ENCODE peak calls at places on chromosomes 7 and 10, in six cellular contexts. D, C, P, V, S and W are unnamed samples.
A peak's percentile ranks its signal among the peaks of the same experiment; 100 is the strongest.

GRCh38 chr7:74284781-74285259 is 4.4 kb upstream of the CLIP2 start:
- DNase-seq in D (no peak), C (no peak), P (peak; percentile 75), V (peak; percentile 73), S (no peak), W (no peak)

GRCh38 chr7:78073470-78074382 is 275.2 kb downstream of the PHTF2 start:
- DNase-seq in D (no peak), C (no peak), P (no peak), V (no peak), S (no peak), W (no peak)

GRCh38 chr10:97726636-97727178 is 10.2 kb upstream of the ZFYVE27 start:
- DNase-seq in D (peak; percentile 85), C (no peak), P (no peak), V (peak; percentile 19), S (no peak), W (no peak)

GRCh38 chr10:99834410-99834809 is 52.0 kb downstream of the ABCC2 start:
- DNase-seq in D (peak; percentile 89), C (no peak), P (no peak), V (no peak), S (peak; percentile 12), W (no peak)

GRCh38 chr7:130266961-130267321 is 278 bp downstream of the CPA2 start:
- DNase-seq in D (no peak), C (no peak), P (no peak), V (no peak), S (no peak), W (no peak)

GRCh38 chr7:52917982-52918578 is 117.4 kb upstream of the POM121L12 start:
- DNase-seq in D (no peak), C (no peak), P (no peak), V (no peak), S (no peak), W (no peak)

GRCh38 chr7:129101746-129102145 is 42.8 kb upstream of the TSPAN33 start:
- DNase-seq in D (no peak), C (no peak), P (no peak), V (no peak), S (no peak), W (no peak)

GRCh38 chr10:72254891-72255568 is 18.7 kb upstream of the DDIT4 start:
- DNase-seq in D (peak; percentile 57), C (peak; percentile 90), P (peak; percentile 93), V (peak; percentile 96), S (no peak), W (peak; percentile 96)

GRCh38 chr10:17181751-17182150 is 19.7 kb downstream of the TRDMT1 start:
- DNase-seq in D (no peak), C (no peak), P (no peak), V (no peak), S (no peak), W (no peak)

GRCh38 chr7:20647908-20648776 is 32.7 kb downstream of the ABCB5 start:
- DNase-seq in D (no peak), C (no peak), P (no peak), V (no peak), S (peak; percentile 55), W (no peak)

GRCh38 chr7:36937754-36938551 is 213.7 kb upstream of the AOAH start:
- DNase-seq in D (no peak), C (no peak), P (no peak), V (no peak), S (no peak), W (no peak)

GRCh38 chr7:88835147-88835728 is 39.7 kb upstream of the TEX47 start:
- DNase-seq in D (no peak), C (no peak), P (no peak), V (peak; percentile 24), S (peak; percentile 24), W (no peak)

GRCh38 chr10:3228610-3228945 is 56.0 kb upstream of the PITRM1 start:
- DNase-seq in D (no peak), C (no peak), P (no peak), V (no peak), S (no peak), W (no peak)

GRCh38 chr10:93096901-93097300 is 23.2 kb downstream of the CYP26A1 start:
- DNase-seq in D (no peak), C (no peak), P (no peak), V (no peak), S (no peak), W (no peak)

DNA sequence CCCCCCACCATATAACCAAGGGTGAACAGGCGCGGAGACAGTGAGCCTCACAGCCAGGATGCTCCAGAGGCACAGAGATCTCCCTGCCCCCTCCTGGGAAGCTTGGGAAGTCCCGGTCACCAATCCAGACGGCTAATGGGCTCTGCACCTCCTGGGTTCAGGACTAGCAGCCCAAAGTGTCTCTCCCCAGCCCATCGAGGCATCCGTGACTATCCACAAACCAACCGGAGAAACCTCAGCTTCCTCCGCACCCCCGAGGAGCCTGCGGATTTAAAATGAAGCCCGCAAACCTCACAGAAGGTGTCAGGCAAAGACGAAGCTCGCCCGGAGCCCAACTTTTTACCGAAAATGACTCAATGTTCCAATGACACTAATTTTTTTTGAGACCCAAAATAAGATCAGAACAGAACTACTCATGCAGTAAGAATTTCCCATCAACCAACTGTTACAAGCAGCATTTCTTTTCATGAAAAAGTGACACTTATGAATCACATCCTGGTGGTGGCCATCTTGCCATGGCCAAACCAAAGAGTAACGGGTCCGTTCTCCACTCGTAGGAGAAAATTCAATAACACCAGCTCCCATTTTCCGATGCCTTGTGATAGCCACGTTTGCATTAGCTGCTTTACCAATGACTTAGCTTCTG is 6.0 kb downstream of the PDGFA start:
- DNase-seq in D (peak; percentile 54), C (no peak), P (no peak), V (peak; percentile 42), S (no peak), W (no peak)
- TF ChIP-seq POLR2A in D (no peak), C (no peak), P (no peak), V (no peak), S (no peak), W (no peak)

GRCh38 chr10:6494452-6494839 is 85.6 kb downstream of the PRKCQ start:
- DNase-seq in D (no peak), C (no peak), P (no peak), V (no peak), S (no peak), W (no peak)
- H3K27ac ChIP-seq in D (no peak overlapping the region), C (no peak overlapping the region), P (no peak overlapping the region), V (no peak overlapping the region), S (no peak overlapping the region), W (no peak overlapping the region)

GRCh38 chr10:44384601-44385422 is at the start of gene CXCL12:
- DNase-seq in D (peak; percentile 44), C (peak; percentile 65), P (peak; percentile 9), V (peak; percentile 61), S (no peak), W (peak; percentile 72)
- H3K4me3 ChIP-seq in D (peak within 1 kb of the TSS; percentile 70), C (peak within 1 kb of the TSS; percentile 69), P (peak within 1 kb of the TSS; percentile 56), V (peak within 1 kb of the TSS; percentile 68), S (no peak within 1 kb of the TSS), W (peak within 1 kb of the TSS; percentile 73)

GRCh38 chr7:35758421-35758820 is 42.4 kb upstream of the SEPTIN7 start:
- DNase-seq in D (no peak), C (no peak), P (no peak), V (no peak), S (no peak), W (no peak)
- TF ChIP-seq POLR2A in D (no peak), C (no peak), P (no peak), V (no peak), S (no peak), W (no peak)